ENCODE peak calls at places on chromosomes 3 and 15, in ten cellular contexts. One of them, this sample, is unnamed.

GRCh38 chr3:60948488-60948887 is 302.8 kb downstream of the FHIT start:
- DNase-seq in activated CD4-positive, CD25-positive, alpha-beta regulatory T cell: no peak
- DNase-seq in amniotic stem cell: no peak
- DNase-seq in GDM1: no peak
- DNase-seq in cardiac muscle cell: peak; percentile 6
- DNase-seq in hypothalamus: no peak
- DNase-seq in memory B cell: no peak
- DNase-seq in HEK293T: no peak
- DNase-seq in stimulated activated CD4-positive, alpha-beta T cell treated with anti-CD3 and anti-CD28 coated beads, Interleukin-1b, Interleukin-23, amount 100 ng/mL, for 48 hours: no peak
- DNase-seq in foreskin fibroblast: no peak
- DNase-seq in this sample: no peak

GRCh38 chr3:56122911-56123310 is 345.4 kb downstream of the ERC2 start:
- DNase-seq in activated CD4-positive, CD25-positive, alpha-beta regulatory T cell: no peak
- DNase-seq in amniotic stem cell: no peak
- DNase-seq in GDM1: no peak
- DNase-seq in cardiac muscle cell: no peak
- DNase-seq in hypothalamus: no peak
- DNase-seq in memory B cell: no peak
- DNase-seq in HEK293T: no peak
- DNase-seq in stimulated activated CD4-positive, alpha-beta T cell treated with anti-CD3 and anti-CD28 coated beads, Interleukin-1b, Interleukin-23, amount 100 ng/mL, for 48 hours: no peak
- DNase-seq in foreskin fibroblast: no peak
- DNase-seq in this sample: no peak

GRCh38 chr3:66398228-66399025 is 102.4 kb downstream of the LRIG1 start:
- DNase-seq in activated CD4-positive, CD25-positive, alpha-beta regulatory T cell: no peak
- DNase-seq in amniotic stem cell: no peak
- DNase-seq in GDM1: no peak
- DNase-seq in cardiac muscle cell: no peak
- DNase-seq in hypothalamus: no peak
- DNase-seq in memory B cell: no peak
- DNase-seq in HEK293T: no peak
- DNase-seq in stimulated activated CD4-positive, alpha-beta T cell treated with anti-CD3 and anti-CD28 coated beads, Interleukin-1b, Interleukin-23, amount 100 ng/mL, for 48 hours: no peak
- DNase-seq in foreskin fibroblast: peak; percentile 63
- DNase-seq in this sample: no peak

GRCh38 chr15:81877533-81878227 is 168.1 kb downstream of the MEX3B start:
- DNase-seq in activated CD4-positive, CD25-positive, alpha-beta regulatory T cell: no peak
- DNase-seq in amniotic stem cell: no peak
- DNase-seq in GDM1: no peak
- DNase-seq in cardiac muscle cell: no peak
- DNase-seq in hypothalamus: no peak
- DNase-seq in memory B cell: no peak
- DNase-seq in HEK293T: peak; percentile 26
- DNase-seq in stimulated activated CD4-positive, alpha-beta T cell treated with anti-CD3 and anti-CD28 coated beads, Interleukin-1b, Interleukin-23, amount 100 ng/mL, for 48 hours: no peak
- DNase-seq in foreskin fibroblast: no peak
- DNase-seq in this sample: no peak

GRCh38 chr3:125240496-125240895 is 27.9 kb upstream of the SLC12A8 start:
- DNase-seq in activated CD4-positive, CD25-positive, alpha-beta regulatory T cell: no peak
- DNase-seq in amniotic stem cell: no peak
- DNase-seq in GDM1: no peak
- DNase-seq in cardiac muscle cell: peak; percentile 41
- DNase-seq in hypothalamus: no peak
- DNase-seq in memory B cell: no peak
- DNase-seq in HEK293T: no peak
- DNase-seq in stimulated activated CD4-positive, alpha-beta T cell treated with anti-CD3 and anti-CD28 coated beads, Interleukin-1b, Interleukin-23, amount 100 ng/mL, for 48 hours: no peak
- DNase-seq in foreskin fibroblast: peak; percentile 31
- DNase-seq in this sample: no peak

GRCh38 chr3:143998266-143998665 is 26.6 kb downstream of the DIPK2A start:
- DNase-seq in activated CD4-positive, CD25-positive, alpha-beta regulatory T cell: no peak
- DNase-seq in amniotic stem cell: no peak
- DNase-seq in GDM1: no peak
- DNase-seq in cardiac muscle cell: peak; percentile 75
- DNase-seq in hypothalamus: no peak
- DNase-seq in memory B cell: no peak
- DNase-seq in HEK293T: no peak
- DNase-seq in stimulated activated CD4-positive, alpha-beta T cell treated with anti-CD3 and anti-CD28 coated beads, Interleukin-1b, Interleukin-23, amount 100 ng/mL, for 48 hours: no peak
- DNase-seq in foreskin fibroblast: no peak
- DNase-seq in this sample: no peak

GRCh38 chr3:137325170-137325569 is 367.4 kb downstream of the IL20RB start:
- DNase-seq in activated CD4-positive, CD25-positive, alpha-beta regulatory T cell: no peak
- DNase-seq in amniotic stem cell: no peak
- DNase-seq in GDM1: no peak
- DNase-seq in cardiac muscle cell: no peak
- DNase-seq in hypothalamus: no peak
- DNase-seq in memory B cell: no peak
- DNase-seq in HEK293T: no peak
- DNase-seq in stimulated activated CD4-positive, alpha-beta T cell treated with anti-CD3 and anti-CD28 coated beads, Interleukin-1b, Interleukin-23, amount 100 ng/mL, for 48 hours: no peak
- DNase-seq in foreskin fibroblast: no peak
- DNase-seq in this sample: no peak

GRCh38 chr3:183818041-183818620 is 7.2 kb downstream of the MAP6D1 start:
- DNase-seq in activated CD4-positive, CD25-positive, alpha-beta regulatory T cell: no peak
- DNase-seq in amniotic stem cell: no peak
- DNase-seq in GDM1: no peak
- DNase-seq in cardiac muscle cell: no peak
- DNase-seq in hypothalamus: no peak
- DNase-seq in memory B cell: no peak
- DNase-seq in HEK293T: no peak
- DNase-seq in stimulated activated CD4-positive, alpha-beta T cell treated with anti-CD3 and anti-CD28 coated beads, Interleukin-1b, Interleukin-23, amount 100 ng/mL, for 48 hours: no peak
- DNase-seq in foreskin fibroblast: no peak
- DNase-seq in this sample: no peak

GRCh38 chr3:103403191-103403590 is 968.4 kb downstream of the ZPLD1 start:
- DNase-seq in activated CD4-positive, CD25-positive, alpha-beta regulatory T cell: no peak
- DNase-seq in amniotic stem cell: no peak
- DNase-seq in GDM1: no peak
- DNase-seq in cardiac muscle cell: no peak
- DNase-seq in hypothalamus: no peak
- DNase-seq in memory B cell: no peak
- DNase-seq in HEK293T: no peak
- DNase-seq in stimulated activated CD4-positive, alpha-beta T cell treated with anti-CD3 and anti-CD28 coated beads, Interleukin-1b, Interleukin-23, amount 100 ng/mL, for 48 hours: no peak
- DNase-seq in foreskin fibroblast: no peak
- DNase-seq in this sample: no peak

GRCh38 chr3:150480802-150481201 is 65.5 kb downstream of the SERP1 start:
- DNase-seq in activated CD4-positive, CD25-positive, alpha-beta regulatory T cell: no peak
- DNase-seq in amniotic stem cell: no peak
- DNase-seq in GDM1: no peak
- DNase-seq in cardiac muscle cell: no peak
- DNase-seq in hypothalamus: no peak
- DNase-seq in memory B cell: no peak
- DNase-seq in HEK293T: no peak
- DNase-seq in stimulated activated CD4-positive, alpha-beta T cell treated with anti-CD3 and anti-CD28 coated beads, Interleukin-1b, Interleukin-23, amount 100 ng/mL, for 48 hours: no peak
- DNase-seq in foreskin fibroblast: no peak
- DNase-seq in this sample: no peak

GRCh38 chr3:16183601-16184270 is 9.3 kb downstream of the GALNT15 start:
- DNase-seq in activated CD4-positive, CD25-positive, alpha-beta regulatory T cell: no peak
- DNase-seq in amniotic stem cell: peak; percentile 41
- DNase-seq in GDM1: no peak
- DNase-seq in cardiac muscle cell: peak; percentile 91
- DNase-seq in hypothalamus: no peak
- DNase-seq in memory B cell: no peak
- DNase-seq in HEK293T: no peak
- DNase-seq in stimulated activated CD4-positive, alpha-beta T cell treated with anti-CD3 and anti-CD28 coated beads, Interleukin-1b, Interleukin-23, amount 100 ng/mL, for 48 hours: no peak
- DNase-seq in foreskin fibroblast: peak; percentile 86
- DNase-seq in this sample: no peak

GRCh38 chr15:82105458-82106205 is 59.8 kb upstream of the MEX3B start:
- DNase-seq in activated CD4-positive, CD25-positive, alpha-beta regulatory T cell: no peak
- DNase-seq in amniotic stem cell: no peak
- DNase-seq in GDM1: no peak
- DNase-seq in cardiac muscle cell: peak; percentile 61
- DNase-seq in hypothalamus: no peak
- DNase-seq in memory B cell: no peak
- DNase-seq in HEK293T: no peak
- DNase-seq in stimulated activated CD4-positive, alpha-beta T cell treated with anti-CD3 and anti-CD28 coated beads, Interleukin-1b, Interleukin-23, amount 100 ng/mL, for 48 hours: no peak
- DNase-seq in foreskin fibroblast: peak; percentile 39
- DNase-seq in this sample: no peak

GRCh38 chr3:45055032-45055410 is 28.9 kb downstream of the CLEC3B start:
- DNase-seq in activated CD4-positive, CD25-positive, alpha-beta regulatory T cell: no peak
- DNase-seq in amniotic stem cell: no peak
- DNase-seq in GDM1: no peak
- DNase-seq in cardiac muscle cell: peak; percentile 80
- DNase-seq in hypothalamus: no peak
- DNase-seq in memory B cell: no peak
- DNase-seq in HEK293T: no peak
- DNase-seq in stimulated activated CD4-positive, alpha-beta T cell treated with anti-CD3 and anti-CD28 coated beads, Interleukin-1b, Interleukin-23, amount 100 ng/mL, for 48 hours: no peak
- DNase-seq in foreskin fibroblast: peak; percentile 74
- DNase-seq in this sample: no peak

GRCh38 chr3:9747267-9747666 is 2.5 kb upstream of the OGG1 start:
- DNase-seq in activated CD4-positive, CD25-positive, alpha-beta regulatory T cell: no peak
- DNase-seq in amniotic stem cell: no peak
- DNase-seq in GDM1: no peak
- DNase-seq in cardiac muscle cell: peak; percentile 55
- DNase-seq in hypothalamus: no peak
- DNase-seq in memory B cell: no peak
- DNase-seq in HEK293T: no peak
- DNase-seq in stimulated activated CD4-positive, alpha-beta T cell treated with anti-CD3 and anti-CD28 coated beads, Interleukin-1b, Interleukin-23, amount 100 ng/mL, for 48 hours: no peak
- DNase-seq in foreskin fibroblast: peak; percentile 79
- DNase-seq in this sample: no peak

GRCh38 chr3:33732394-33732793 is 14.3 kb upstream of the CLASP2 start:
- DNase-seq in activated CD4-positive, CD25-positive, alpha-beta regulatory T cell: no peak
- DNase-seq in amniotic stem cell: no peak
- DNase-seq in GDM1: no peak
- DNase-seq in cardiac muscle cell: no peak
- DNase-seq in hypothalamus: no peak
- DNase-seq in memory B cell: peak; percentile 19
- DNase-seq in HEK293T: no peak
- DNase-seq in stimulated activated CD4-positive, alpha-beta T cell treated with anti-CD3 and anti-CD28 coated beads, Interleukin-1b, Interleukin-23, amount 100 ng/mL, for 48 hours: peak; percentile 18
- DNase-seq in foreskin fibroblast: no peak
- DNase-seq in this sample: no peak

GRCh38 chr3:29532473-29532872 is 251.6 kb downstream of the RBMS3 start:
- DNase-seq in activated CD4-positive, CD25-positive, alpha-beta regulatory T cell: no peak
- DNase-seq in amniotic stem cell: no peak
- DNase-seq in GDM1: no peak
- DNase-seq in cardiac muscle cell: no peak
- DNase-seq in hypothalamus: no peak
- DNase-seq in memory B cell: no peak
- DNase-seq in HEK293T: no peak
- DNase-seq in stimulated activated CD4-positive, alpha-beta T cell treated with anti-CD3 and anti-CD28 coated beads, Interleukin-1b, Interleukin-23, amount 100 ng/mL, for 48 hours: no peak
- DNase-seq in foreskin fibroblast: no peak
- DNase-seq in this sample: no peak

GRCh38 chr3:149879872-149880271 is 66.9 kb downstream of the RNF13 start:
- DNase-seq in activated CD4-positive, CD25-positive, alpha-beta regulatory T cell: no peak
- DNase-seq in amniotic stem cell: peak; percentile 15
- DNase-seq in GDM1: peak; percentile 55
- DNase-seq in cardiac muscle cell: peak; percentile 83
- DNase-seq in hypothalamus: peak; percentile 13
- DNase-seq in memory B cell: no peak
- DNase-seq in HEK293T: peak; percentile 33
- DNase-seq in stimulated activated CD4-positive, alpha-beta T cell treated with anti-CD3 and anti-CD28 coated beads, Interleukin-1b, Interleukin-23, amount 100 ng/mL, for 48 hours: no peak
- DNase-seq in foreskin fibroblast: peak; percentile 39
- DNase-seq in this sample: no peak

GRCh38 chr15:22979699-22980188 is 424 bp downstream of the CYFIP1 start:
- DNase-seq in activated CD4-positive, CD25-positive, alpha-beta regulatory T cell: no peak
- DNase-seq in amniotic stem cell: no peak
- DNase-seq in GDM1: no peak
- DNase-seq in cardiac muscle cell: peak; percentile 42
- DNase-seq in hypothalamus: no peak
- DNase-seq in memory B cell: peak; percentile 19
- DNase-seq in HEK293T: peak; percentile 15
- DNase-seq in stimulated activated CD4-positive, alpha-beta T cell treated with anti-CD3 and anti-CD28 coated beads, Interleukin-1b, Interleukin-23, amount 100 ng/mL, for 48 hours: no peak
- DNase-seq in foreskin fibroblast: no peak
- DNase-seq in this sample: no peak

GRCh38 chr3:177658354-177658753 is 461.1 kb upstream of the TBL1XR1 start:
- DNase-seq in activated CD4-positive, CD25-positive, alpha-beta regulatory T cell: no peak
- DNase-seq in amniotic stem cell: no peak
- DNase-seq in GDM1: no peak
- DNase-seq in cardiac muscle cell: no peak
- DNase-seq in hypothalamus: no peak
- DNase-seq in memory B cell: no peak
- DNase-seq in HEK293T: no peak
- DNase-seq in stimulated activated CD4-positive, alpha-beta T cell treated with anti-CD3 and anti-CD28 coated beads, Interleukin-1b, Interleukin-23, amount 100 ng/mL, for 48 hours: no peak
- DNase-seq in foreskin fibroblast: no peak
- DNase-seq in this sample: no peak

GRCh38 chr3:71565976-71566375 is 17.6 kb downstream of the FOXP1 start:
- DNase-seq in activated CD4-positive, CD25-positive, alpha-beta regulatory T cell: no peak
- DNase-seq in amniotic stem cell: no peak
- DNase-seq in GDM1: no peak
- DNase-seq in cardiac muscle cell: no peak
- DNase-seq in hypothalamus: no peak
- DNase-seq in memory B cell: no peak
- DNase-seq in HEK293T: no peak
- DNase-seq in stimulated activated CD4-positive, alpha-beta T cell treated with anti-CD3 and anti-CD28 coated beads, Interleukin-1b, Interleukin-23, amount 100 ng/mL, for 48 hours: no peak
- DNase-seq in foreskin fibroblast: no peak
- DNase-seq in this sample: no peak

GRCh38 chr3:69294014-69294771 is 91.7 kb downstream of the FRMD4B start:
- DNase-seq in activated CD4-positive, CD25-positive, alpha-beta regulatory T cell: no peak
- DNase-seq in amniotic stem cell: no peak
- DNase-seq in GDM1: no peak
- DNase-seq in cardiac muscle cell: peak; percentile 67
- DNase-seq in hypothalamus: no peak
- DNase-seq in memory B cell: no peak
- DNase-seq in HEK293T: no peak
- DNase-seq in stimulated activated CD4-positive, alpha-beta T cell treated with anti-CD3 and anti-CD28 coated beads, Interleukin-1b, Interleukin-23, amount 100 ng/mL, for 48 hours: no peak
- DNase-seq in foreskin fibroblast: no peak
- DNase-seq in this sample: no peak

GRCh38 chr3:16079519-16079918 is 95.0 kb upstream of the GALNT15 start:
- DNase-seq in activated CD4-positive, CD25-positive, alpha-beta regulatory T cell: no peak
- DNase-seq in amniotic stem cell: no peak
- DNase-seq in GDM1: no peak
- DNase-seq in cardiac muscle cell: peak; percentile 62
- DNase-seq in hypothalamus: no peak
- DNase-seq in memory B cell: no peak
- DNase-seq in HEK293T: no peak
- DNase-seq in stimulated activated CD4-positive, alpha-beta T cell treated with anti-CD3 and anti-CD28 coated beads, Interleukin-1b, Interleukin-23, amount 100 ng/mL, for 48 hours: no peak
- DNase-seq in foreskin fibroblast: no peak
- DNase-seq in this sample: no peak

GRCh38 chr15:28100516-28101195 is 1.5 kb upstream of the OCA2 start:
- DNase-seq in activated CD4-positive, CD25-positive, alpha-beta regulatory T cell: no peak
- DNase-seq in amniotic stem cell: no peak
- DNase-seq in GDM1: no peak
- DNase-seq in cardiac muscle cell: no peak
- DNase-seq in hypothalamus: no peak
- DNase-seq in memory B cell: no peak
- DNase-seq in HEK293T: no peak
- DNase-seq in stimulated activated CD4-positive, alpha-beta T cell treated with anti-CD3 and anti-CD28 coated beads, Interleukin-1b, Interleukin-23, amount 100 ng/mL, for 48 hours: no peak
- DNase-seq in foreskin fibroblast: no peak
- DNase-seq in this sample: no peak

GRCh38 chr3:146638718-146639117 is 33.6 kb upstream of the PLSCR5 start:
- DNase-seq in activated CD4-positive, CD25-positive, alpha-beta regulatory T cell: no peak
- DNase-seq in amniotic stem cell: no peak
- DNase-seq in GDM1: no peak
- DNase-seq in cardiac muscle cell: no peak
- DNase-seq in hypothalamus: no peak
- DNase-seq in memory B cell: no peak
- DNase-seq in HEK293T: no peak
- DNase-seq in stimulated activated CD4-positive, alpha-beta T cell treated with anti-CD3 and anti-CD28 coated beads, Interleukin-1b, Interleukin-23, amount 100 ng/mL, for 48 hours: no peak
- DNase-seq in foreskin fibroblast: no peak
- DNase-seq in this sample: no peak

GRCh38 chr3:8658326-8659212 is 14.0 kb upstream of the SSUH2 start:
- DNase-seq in activated CD4-positive, CD25-positive, alpha-beta regulatory T cell: no peak
- DNase-seq in amniotic stem cell: no peak
- DNase-seq in GDM1: peak; percentile 53
- DNase-seq in cardiac muscle cell: peak; percentile 83
- DNase-seq in hypothalamus: no peak
- DNase-seq in memory B cell: no peak
- DNase-seq in HEK293T: no peak
- DNase-seq in stimulated activated CD4-positive, alpha-beta T cell treated with anti-CD3 and anti-CD28 coated beads, Interleukin-1b, Interleukin-23, amount 100 ng/mL, for 48 hours: no peak
- DNase-seq in foreskin fibroblast: no peak
- DNase-seq in this sample: no peak

GRCh38 chr3:179768080-179768479 is 115.2 kb downstream of the USP13 start:
- DNase-seq in activated CD4-positive, CD25-positive, alpha-beta regulatory T cell: no peak
- DNase-seq in amniotic stem cell: peak; percentile 33
- DNase-seq in GDM1: no peak
- DNase-seq in cardiac muscle cell: peak; percentile 69
- DNase-seq in hypothalamus: no peak
- DNase-seq in memory B cell: no peak
- DNase-seq in HEK293T: peak; percentile 26
- DNase-seq in stimulated activated CD4-positive, alpha-beta T cell treated with anti-CD3 and anti-CD28 coated beads, Interleukin-1b, Interleukin-23, amount 100 ng/mL, for 48 hours: no peak
- DNase-seq in foreskin fibroblast: peak; percentile 67
- DNase-seq in this sample: no peak

GRCh38 chr3:191047930-191048329 is 151.1 kb upstream of the OSTN start:
- DNase-seq in activated CD4-positive, CD25-positive, alpha-beta regulatory T cell: no peak
- DNase-seq in amniotic stem cell: no peak
- DNase-seq in GDM1: no peak
- DNase-seq in cardiac muscle cell: no peak
- DNase-seq in hypothalamus: no peak
- DNase-seq in memory B cell: no peak
- DNase-seq in HEK293T: no peak
- DNase-seq in stimulated activated CD4-positive, alpha-beta T cell treated with anti-CD3 and anti-CD28 coated beads, Interleukin-1b, Interleukin-23, amount 100 ng/mL, for 48 hours: no peak
- DNase-seq in foreskin fibroblast: no peak
- DNase-seq in this sample: no peak

GRCh38 chr3:50316657-50317242 is 5.8 kb downstream of the HYAL2 start:
- DNase-seq in activated CD4-positive, CD25-positive, alpha-beta regulatory T cell: no peak
- DNase-seq in amniotic stem cell: no peak
- DNase-seq in GDM1: no peak
- DNase-seq in cardiac muscle cell: no peak
- DNase-seq in hypothalamus: no peak
- DNase-seq in memory B cell: no peak
- DNase-seq in HEK293T: no peak
- DNase-seq in stimulated activated CD4-positive, alpha-beta T cell treated with anti-CD3 and anti-CD28 coated beads, Interleukin-1b, Interleukin-23, amount 100 ng/mL, for 48 hours: peak; percentile 46
- DNase-seq in foreskin fibroblast: no peak
- DNase-seq in this sample: no peak